ENCODE peak calls at places on chromosomes 7 and 10, in six cellular contexts. R, U, T, S, E and V are unnamed samples.

GRCh38 chr7:77885155-77885554 is 86.6 kb downstream of the PHTF2 start:
- DNase-seq in S (no peak), R (no peak), U (no peak), T (no peak), E (no peak), V (no peak)

GRCh38 chr7:74044366-74045350 is 16.7 kb downstream of the ELN start:
- DNase-seq in E (no peak), T (no peak), U (no peak), R (no peak), S (no peak), V (no peak)

GRCh38 chr10:121459279-121459764 is 138.9 kb downstream of the FGFR2 start:
- DNase-seq in S (no peak), T (no peak), U (no peak), E (no peak), R (no peak), V (peak; percentile 15)

GRCh38 chr10:48414778-48415177 is 108.3 kb downstream of the MAPK8 start:
- DNase-seq in E (peak; percentile 82), U (no peak), R (peak; percentile 55), T (no peak), S (no peak), V (no peak)

GRCh38 chr7:3453398-3453797 is 152.3 kb downstream of the SDK1 start:
- DNase-seq in R (no peak), T (no peak), S (no peak), E (peak; percentile 13), U (peak; percentile 14), V (no peak)

GRCh38 chr10:43130756-43131155 is 7.5 kb upstream of the CSGALNACT2 start:
- DNase-seq in U (no peak), R (no peak), E (no peak), T (no peak), S (no peak), V (no peak)

GRCh38 chr7:64574481-64575159 is 11.7 kb upstream of the ZNF680 start:
- DNase-seq in E (peak; percentile 38), U (no peak), S (no peak), R (no peak), T (no peak), V (no peak)

GRCh38 chr7:1859266-1860035 is 189.4 kb downstream of the ELFN1 start:
- DNase-seq in U (no peak), S (no peak), R (no peak), T (no peak), E (no peak), V (no peak)

GRCh38 chr7:148698397-148699023 is at the start of gene CUL1:
- DNase-seq in R (peak; percentile 66), T (peak; percentile 39), S (peak; percentile 46), U (peak; percentile 76), E (peak; percentile 52), V (peak; percentile 94)

GRCh38 chr10:21675157-21675796 is 141.2 kb downstream of the MLLT10 start:
- DNase-seq in R (peak; percentile 61), E (peak; percentile 29), T (peak; percentile 40), U (peak; percentile 50), S (peak; percentile 64), V (peak; percentile 18)

GRCh38 chr7:28621369-28621807 is 209.1 kb downstream of the CREB5 start:
- DNase-seq in S (no peak), T (no peak), R (no peak), U (no peak), E (no peak), V (peak; percentile 59)

GRCh38 chr7:113504142-113504541 is 385.8 kb upstream of the SMIM30 start:
- DNase-seq in S (no peak), T (no peak), U (no peak), E (no peak), R (no peak), V (no peak)

GRCh38 chr7:70014472-70015232 is 416.4 kb downstream of the AUTS2 start:
- DNase-seq in T (no peak), R (no peak), S (no peak), U (no peak), E (no peak), V (no peak)

GRCh38 chr7:6164491-6164890 is 107.9 kb downstream of the CYTH3 start:
- DNase-seq in S (no peak), T (peak; percentile 53), E (no peak), U (peak; percentile 11), R (no peak), V (no peak)

GRCh38 chr7:2612445-2613112 is 19.2 kb upstream of the TTYH3 start:
- DNase-seq in R (no peak), S (no peak), U (no peak), T (no peak), E (no peak), V (no peak)

GRCh38 chr10:11587860-11588259 is 23.6 kb downstream of the USP6NL start:
- DNase-seq in U (no peak), R (peak; percentile 60), S (no peak), T (no peak), E (no peak), V (no peak)
- H3K4me2 ChIP-seq in U (no peak overlapping the region), R (no peak overlapping the region), S (no peak overlapping the region), T (no peak overlapping the region), E (no peak overlapping the region), V (no peak overlapping the region)

DNA sequence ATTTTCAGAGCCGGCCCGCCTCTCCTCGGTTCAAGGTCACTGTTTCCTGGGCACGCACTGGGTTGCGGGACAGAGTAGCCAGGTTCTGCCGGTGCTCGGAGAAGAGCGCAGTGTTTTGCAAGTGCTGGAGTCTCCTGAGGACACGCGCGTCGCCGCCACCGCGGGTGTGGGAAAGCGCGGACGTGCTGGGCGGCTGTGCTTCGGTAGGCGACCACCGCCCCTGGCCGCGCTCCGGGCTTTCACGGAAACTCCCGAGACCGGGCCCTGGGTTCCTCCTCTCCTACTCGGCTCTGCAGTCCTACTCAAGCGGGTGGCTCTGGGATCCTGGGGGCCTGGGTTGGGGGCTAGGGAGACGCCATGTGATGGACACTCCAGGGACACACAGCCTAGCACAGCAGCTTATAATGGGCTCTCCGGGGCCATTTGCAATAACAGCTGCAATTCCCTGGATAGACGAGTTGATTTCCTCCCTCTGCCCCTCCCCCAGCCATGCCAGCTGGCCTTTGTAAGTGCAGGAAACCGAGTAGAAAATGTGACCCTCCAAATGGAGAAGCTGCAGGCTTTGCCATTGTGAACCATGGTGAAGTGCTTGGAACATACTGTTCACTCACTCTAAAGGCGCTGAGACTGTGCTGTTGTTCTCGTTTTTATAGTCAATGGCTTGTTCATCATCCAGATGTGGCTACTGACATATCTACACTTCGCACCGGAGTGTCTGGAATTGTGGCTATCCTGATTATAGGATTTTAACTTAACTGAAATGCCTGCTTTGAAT is 2.1 kb downstream of the FRAT1 start:
- DNase-seq in R (no peak), E (no peak), S (no peak), U (no peak), T (no peak), V (no peak)
- H3K27ac ChIP-seq in R (no peak overlapping the region), E (no peak overlapping the region), S (peak overlapping the region; percentile 71), U (no peak overlapping the region), T (no peak overlapping the region), V (no peak overlapping the region)

GRCh38 chr7:92809397-92810241 is 26.8 kb downstream of the CDK6 start:
- DNase-seq in E (peak; percentile 97), S (peak; percentile 90), U (peak; percentile 92), R (peak; percentile 89), T (peak; percentile 74), V (peak; percentile 97)
- H3K4me2 ChIP-seq in E (peak overlapping the region; percentile 56), S (peak overlapping the region; percentile 41), U (no peak overlapping the region), R (peak overlapping the region; percentile 76), T (peak overlapping the region; percentile 73), V (peak overlapping the region; percentile 97)

DNA sequence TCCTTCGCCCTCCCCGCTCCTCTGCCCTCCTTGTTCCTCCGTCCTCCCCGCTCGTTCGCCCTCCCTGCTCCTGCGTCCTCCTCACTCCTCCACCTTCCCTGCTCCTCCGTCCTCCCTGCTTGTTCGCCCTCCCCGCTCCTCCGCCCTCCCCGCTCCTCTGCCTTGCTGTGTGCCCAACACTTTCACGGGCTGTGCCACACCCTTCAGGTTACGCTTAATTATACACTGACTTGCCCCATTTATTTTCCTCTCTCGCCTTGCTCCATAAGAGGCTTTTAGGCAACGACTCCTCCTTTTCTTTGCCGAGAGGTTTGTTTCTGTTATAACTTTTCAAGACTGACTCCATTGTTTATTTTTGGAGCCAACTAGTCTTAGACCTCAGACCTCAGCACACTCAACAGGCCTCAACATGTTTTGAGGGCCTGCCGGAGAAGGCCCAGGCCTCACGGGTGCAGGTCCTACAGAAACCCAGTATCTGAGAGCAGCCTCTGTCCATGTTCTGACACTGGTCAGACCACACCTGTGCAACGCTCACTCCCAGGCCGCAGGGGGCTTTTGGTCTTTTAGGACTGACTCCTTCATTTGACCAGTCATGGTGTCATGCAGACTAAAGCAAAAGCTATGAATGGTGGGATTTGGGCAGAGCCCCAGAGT is 18.2 kb upstream of the PRKAG2 start:
- DNase-seq in U (no peak), S (no peak), T (no peak), E (no peak), R (no peak), V (no peak)
- H3K27ac ChIP-seq in U (no peak overlapping the region), S (no peak overlapping the region), T (no peak overlapping the region), E (no peak overlapping the region), R (no peak overlapping the region), V (no peak overlapping the region)

DNA sequence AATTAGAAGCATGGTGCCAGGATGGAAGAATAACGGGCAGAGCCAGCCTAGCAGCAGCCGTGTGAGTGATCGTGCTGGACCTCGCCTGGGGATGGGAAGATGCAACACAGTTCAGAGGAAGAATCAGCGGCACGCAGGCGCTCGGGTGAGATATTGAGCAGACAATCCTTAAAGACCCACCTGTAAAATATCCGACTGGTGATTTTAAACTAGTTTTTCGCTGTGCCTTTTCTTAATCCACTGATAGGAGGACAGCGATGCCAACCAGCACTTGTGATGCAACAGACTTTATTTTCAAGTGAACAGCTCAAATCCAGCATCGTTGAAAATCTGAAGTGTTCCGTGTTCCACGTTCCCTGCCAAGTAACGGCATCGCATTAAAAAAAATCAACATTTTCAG is 214.7 kb downstream of the TEX36 start:
- DNase-seq in U (no peak), R (no peak), T (no peak), E (no peak), S (no peak), V (no peak)
- H3K4me2 ChIP-seq in U (no peak overlapping the region), R (no peak overlapping the region), T (no peak overlapping the region), E (no peak overlapping the region), S (no peak overlapping the region), V (no peak overlapping the region)

GRCh38 chr10:88342733-88343310 is 240.3 kb downstream of the RNLS start:
- DNase-seq in E (no peak), T (no peak), S (no peak), R (no peak), U (no peak), V (no peak)

GRCh38 chr10:88347022-88347421 is 236.1 kb downstream of the RNLS start:
- DNase-seq in E (no peak), T (no peak), U (no peak), S (no peak), R (no peak), V (no peak)

GRCh38 chr10:88343761-88344484 is 239.2 kb downstream of the RNLS start:
- DNase-seq in R (no peak), T (no peak), U (peak; percentile 38), E (no peak), S (no peak), V (no peak)

GRCh38 chr10:88346151-88346977 is 236.8 kb downstream of the RNLS start:
- DNase-seq in T (no peak), U (peak; percentile 75), S (peak; percentile 32), R (no peak), E (no peak), V (no peak)

GRCh38 chr10:88347597-88348304 is 235.4 kb downstream of the RNLS start:
- DNase-seq in U (no peak), E (no peak), S (no peak), R (no peak), T (no peak), V (no peak)
- H3K27ac ChIP-seq in U (no peak overlapping the region), E (no peak overlapping the region), S (no peak overlapping the region), R (no peak overlapping the region), T (no peak overlapping the region), V (no peak overlapping the region)